ENCODE peak calls at places on chromosome 1, in five cellular contexts. One of them, this sample, is unnamed.

GRCh38 chr1:33372677-33373076 is 51.8 kb upstream of the A3GALT2 start:
- DNase-seq in KBM-7: no peak
- DNase-seq in retina: no peak
- DNase-seq in lower leg skin: no peak
- DNase-seq in stimulated activated CD4-positive, alpha-beta T cell treated with anti-CD3 and anti-CD28 coated beads, TNF-alpha, amount 100 ng/mL, for 4 hours: no peak
- DNase-seq in this sample: no peak

GRCh38 chr1:106120789-106121188 is 935.7 kb upstream of the PRMT6 start:
- DNase-seq in KBM-7: no peak
- DNase-seq in retina: no peak
- DNase-seq in lower leg skin: no peak
- DNase-seq in stimulated activated CD4-positive, alpha-beta T cell treated with anti-CD3 and anti-CD28 coated beads, TNF-alpha, amount 100 ng/mL, for 4 hours: no peak
- DNase-seq in this sample: no peak

GRCh38 chr1:204438628-204439027 is 27.0 kb upstream of the PPP1R15B start:
- DNase-seq in KBM-7: no peak
- DNase-seq in retina: no peak
- DNase-seq in lower leg skin: peak; percentile 77
- DNase-seq in stimulated activated CD4-positive, alpha-beta T cell treated with anti-CD3 and anti-CD28 coated beads, TNF-alpha, amount 100 ng/mL, for 4 hours: no peak
- DNase-seq in this sample: peak; percentile 52

GRCh38 chr1:241749924-241750695 is 97.9 kb upstream of the EXO1 start:
- DNase-seq in KBM-7: no peak
- DNase-seq in retina: no peak
- DNase-seq in lower leg skin: no peak
- DNase-seq in stimulated activated CD4-positive, alpha-beta T cell treated with anti-CD3 and anti-CD28 coated beads, TNF-alpha, amount 100 ng/mL, for 4 hours: no peak
- DNase-seq in this sample: no peak

GRCh38 chr1:221439734-221440436 is 302.0 kb downstream of the DUSP10 start:
- DNase-seq in KBM-7: no peak
- DNase-seq in retina: no peak
- DNase-seq in lower leg skin: no peak
- DNase-seq in stimulated activated CD4-positive, alpha-beta T cell treated with anti-CD3 and anti-CD28 coated beads, TNF-alpha, amount 100 ng/mL, for 4 hours: no peak
- DNase-seq in this sample: no peak

GRCh38 chr1:156656779-156657160 is 14.9 kb downstream of the BCAN start:
- DNase-seq in KBM-7: no peak
- DNase-seq in retina: no peak
- DNase-seq in lower leg skin: no peak
- DNase-seq in stimulated activated CD4-positive, alpha-beta T cell treated with anti-CD3 and anti-CD28 coated beads, TNF-alpha, amount 100 ng/mL, for 4 hours: no peak
- DNase-seq in this sample: peak; percentile 48

GRCh38 chr1:169110691-169111447 is 4.4 kb downstream of the ATP1B1 start:
- DNase-seq in KBM-7: no peak
- DNase-seq in retina: no peak
- DNase-seq in lower leg skin: no peak
- DNase-seq in stimulated activated CD4-positive, alpha-beta T cell treated with anti-CD3 and anti-CD28 coated beads, TNF-alpha, amount 100 ng/mL, for 4 hours: no peak
- DNase-seq in this sample: no peak

GRCh38 chr1:219670426-219671149 is 57.7 kb upstream of the ZC3H11B start:
- DNase-seq in KBM-7: no peak
- DNase-seq in retina: no peak
- DNase-seq in lower leg skin: no peak
- DNase-seq in stimulated activated CD4-positive, alpha-beta T cell treated with anti-CD3 and anti-CD28 coated beads, TNF-alpha, amount 100 ng/mL, for 4 hours: no peak
- DNase-seq in this sample: peak; percentile 50

GRCh38 chr1:107358611-107359342 is 217.9 kb downstream of the NTNG1 start:
- DNase-seq in KBM-7: no peak
- DNase-seq in retina: peak; percentile 37
- DNase-seq in lower leg skin: no peak
- DNase-seq in stimulated activated CD4-positive, alpha-beta T cell treated with anti-CD3 and anti-CD28 coated beads, TNF-alpha, amount 100 ng/mL, for 4 hours: no peak
- DNase-seq in this sample: no peak

GRCh38 chr1:236342403-236343245 is 51.5 kb upstream of the EDARADD start:
- DNase-seq in KBM-7: no peak
- DNase-seq in retina: no peak
- DNase-seq in lower leg skin: no peak
- DNase-seq in stimulated activated CD4-positive, alpha-beta T cell treated with anti-CD3 and anti-CD28 coated beads, TNF-alpha, amount 100 ng/mL, for 4 hours: no peak
- DNase-seq in this sample: no peak

GRCh38 chr1:46364612-46365011 is 24.0 kb downstream of the NSUN4 start:
- DNase-seq in KBM-7: no peak
- DNase-seq in retina: no peak
- DNase-seq in lower leg skin: no peak
- DNase-seq in stimulated activated CD4-positive, alpha-beta T cell treated with anti-CD3 and anti-CD28 coated beads, TNF-alpha, amount 100 ng/mL, for 4 hours: no peak
- DNase-seq in this sample: peak; percentile 30

GRCh38 chr1:52672946-52673345 is 25.2 kb downstream of the COA7 start:
- DNase-seq in KBM-7: no peak
- DNase-seq in retina: no peak
- DNase-seq in lower leg skin: no peak
- DNase-seq in stimulated activated CD4-positive, alpha-beta T cell treated with anti-CD3 and anti-CD28 coated beads, TNF-alpha, amount 100 ng/mL, for 4 hours: no peak
- DNase-seq in this sample: no peak

GRCh38 chr1:245765241-245766000 is 610.6 kb downstream of the KIF26B start:
- DNase-seq in KBM-7: no peak
- DNase-seq in retina: no peak
- DNase-seq in lower leg skin: no peak
- DNase-seq in stimulated activated CD4-positive, alpha-beta T cell treated with anti-CD3 and anti-CD28 coated beads, TNF-alpha, amount 100 ng/mL, for 4 hours: no peak
- DNase-seq in this sample: no peak

GRCh38 chr1:25700626-25701025 is 84.0 kb downstream of the MAN1C1 start:
- DNase-seq in KBM-7: no peak
- DNase-seq in retina: peak; percentile 69
- DNase-seq in lower leg skin: no peak
- DNase-seq in stimulated activated CD4-positive, alpha-beta T cell treated with anti-CD3 and anti-CD28 coated beads, TNF-alpha, amount 100 ng/mL, for 4 hours: no peak
- DNase-seq in this sample: no peak

GRCh38 chr1:7644906-7645750 is 126.0 kb upstream of the VAMP3 start:
- DNase-seq in KBM-7: peak; percentile 47
- DNase-seq in retina: no peak
- DNase-seq in lower leg skin: no peak
- DNase-seq in stimulated activated CD4-positive, alpha-beta T cell treated with anti-CD3 and anti-CD28 coated beads, TNF-alpha, amount 100 ng/mL, for 4 hours: no peak
- DNase-seq in this sample: peak; percentile 41

GRCh38 chr1:93723101-93723500 is 41.5 kb upstream of the BCAR3 start:
- DNase-seq in KBM-7: no peak
- DNase-seq in retina: no peak
- DNase-seq in lower leg skin: no peak
- DNase-seq in stimulated activated CD4-positive, alpha-beta T cell treated with anti-CD3 and anti-CD28 coated beads, TNF-alpha, amount 100 ng/mL, for 4 hours: no peak
- DNase-seq in this sample: no peak

GRCh38 chr1:205980182-205980830 is 22.9 kb downstream of the RAB7B start:
- DNase-seq in KBM-7: no peak
- DNase-seq in retina: no peak
- DNase-seq in lower leg skin: no peak
- DNase-seq in stimulated activated CD4-positive, alpha-beta T cell treated with anti-CD3 and anti-CD28 coated beads, TNF-alpha, amount 100 ng/mL, for 4 hours: no peak
- DNase-seq in this sample: no peak

GRCh38 chr1:153790282-153790995 is 15.2 kb downstream of the SLC27A3 start:
- DNase-seq in KBM-7: no peak
- DNase-seq in retina: no peak
- DNase-seq in lower leg skin: peak; percentile 70
- DNase-seq in stimulated activated CD4-positive, alpha-beta T cell treated with anti-CD3 and anti-CD28 coated beads, TNF-alpha, amount 100 ng/mL, for 4 hours: no peak
- DNase-seq in this sample: peak; percentile 82

GRCh38 chr1:118210051-118210722 is 25.2 kb upstream of the SPAG17 start:
- DNase-seq in KBM-7: no peak
- DNase-seq in retina: no peak
- DNase-seq in lower leg skin: no peak
- DNase-seq in stimulated activated CD4-positive, alpha-beta T cell treated with anti-CD3 and anti-CD28 coated beads, TNF-alpha, amount 100 ng/mL, for 4 hours: no peak
- DNase-seq in this sample: no peak

GRCh38 chr1:8315573-8316475 is 2.1 kb upstream of the SLC45A1 start:
- DNase-seq in KBM-7: no peak
- DNase-seq in retina: no peak
- DNase-seq in lower leg skin: no peak
- DNase-seq in stimulated activated CD4-positive, alpha-beta T cell treated with anti-CD3 and anti-CD28 coated beads, TNF-alpha, amount 100 ng/mL, for 4 hours: no peak
- DNase-seq in this sample: no peak

GRCh38 chr1:42322577-42322976 is 12.5 kb downstream of the FOXJ3 start:
- DNase-seq in KBM-7: no peak
- DNase-seq in retina: no peak
- DNase-seq in lower leg skin: no peak
- DNase-seq in stimulated activated CD4-positive, alpha-beta T cell treated with anti-CD3 and anti-CD28 coated beads, TNF-alpha, amount 100 ng/mL, for 4 hours: no peak
- DNase-seq in this sample: no peak

GRCh38 chr1:118785246-118785645 is 202.9 kb downstream of the TBX15 start:
- DNase-seq in KBM-7: peak; percentile 49
- DNase-seq in retina: no peak
- DNase-seq in lower leg skin: no peak
- DNase-seq in stimulated activated CD4-positive, alpha-beta T cell treated with anti-CD3 and anti-CD28 coated beads, TNF-alpha, amount 100 ng/mL, for 4 hours: no peak
- DNase-seq in this sample: no peak

GRCh38 chr1:215243275-215244054 is 160.9 kb downstream of the KCNK2 start:
- DNase-seq in KBM-7: no peak
- DNase-seq in retina: no peak
- DNase-seq in lower leg skin: no peak
- DNase-seq in stimulated activated CD4-positive, alpha-beta T cell treated with anti-CD3 and anti-CD28 coated beads, TNF-alpha, amount 100 ng/mL, for 4 hours: no peak
- DNase-seq in this sample: no peak

GRCh38 chr1:24286246-24287010 is 32.7 kb upstream of the GRHL3 start:
- DNase-seq in KBM-7: no peak
- DNase-seq in retina: no peak
- DNase-seq in lower leg skin: no peak
- DNase-seq in stimulated activated CD4-positive, alpha-beta T cell treated with anti-CD3 and anti-CD28 coated beads, TNF-alpha, amount 100 ng/mL, for 4 hours: no peak
- DNase-seq in this sample: no peak

This sample was measured in mucosa of gallbladder.